ENCODE peak calls at places on chromosomes 11 and 22, in nine cellular contexts. One of them, this sample, is unnamed.

GRCh38 chr11:14185461-14185860 is 173.5 kb downstream of the RRAS2 start:
- DNase-seq in NCI-H774: no peak
- DNase-seq in T-helper 9 cell: no peak
- DNase-seq in upper lobe of right lung: no peak
- DNase-seq in amniotic stem cell: no peak
- DNase-seq in esophagus squamous epithelium: no peak
- DNase-seq in activated T-cell treated with anti-CD3 and anti-CD28 coated beads for 1 hour: no peak
- DNase-seq in CD8-positive, alpha-beta T cell: no peak
- DNase-seq in NCI-H460: no peak
- DNase-seq in this sample: no peak

GRCh38 chr11:44258839-44259420 is 51.0 kb downstream of the ALX4 start:
- DNase-seq in NCI-H774: no peak
- DNase-seq in T-helper 9 cell: no peak
- DNase-seq in upper lobe of right lung: no peak
- DNase-seq in amniotic stem cell: no peak
- DNase-seq in esophagus squamous epithelium: no peak
- DNase-seq in activated T-cell treated with anti-CD3 and anti-CD28 coated beads for 1 hour: no peak
- DNase-seq in CD8-positive, alpha-beta T cell: no peak
- DNase-seq in NCI-H460: no peak
- DNase-seq in this sample: no peak

GRCh38 chr11:116740741-116741140 is 32.0 kb downstream of the BUD13 start:
- DNase-seq in NCI-H774: no peak
- DNase-seq in T-helper 9 cell: no peak
- DNase-seq in upper lobe of right lung: no peak
- DNase-seq in amniotic stem cell: no peak
- DNase-seq in esophagus squamous epithelium: no peak
- DNase-seq in activated T-cell treated with anti-CD3 and anti-CD28 coated beads for 1 hour: no peak
- DNase-seq in CD8-positive, alpha-beta T cell: no peak
- DNase-seq in NCI-H460: no peak
- DNase-seq in this sample: no peak

GRCh38 chr22:27748355-27749168 is 53.0 kb downstream of the MN1 start:
- DNase-seq in NCI-H774: no peak
- DNase-seq in T-helper 9 cell: no peak
- DNase-seq in upper lobe of right lung: peak
- DNase-seq in amniotic stem cell: no peak
- DNase-seq in esophagus squamous epithelium: no peak
- DNase-seq in activated T-cell treated with anti-CD3 and anti-CD28 coated beads for 1 hour: no peak
- DNase-seq in CD8-positive, alpha-beta T cell: no peak
- DNase-seq in NCI-H460: peak
- DNase-seq in this sample: no peak

GRCh38 chr11:117607449-117607848 is 189.6 kb downstream of the DSCAML1 start:
- DNase-seq in NCI-H774: no peak
- DNase-seq in T-helper 9 cell: no peak
- DNase-seq in upper lobe of right lung: no peak
- DNase-seq in amniotic stem cell: no peak
- DNase-seq in esophagus squamous epithelium: no peak
- DNase-seq in activated T-cell treated with anti-CD3 and anti-CD28 coated beads for 1 hour: no peak
- DNase-seq in CD8-positive, alpha-beta T cell: no peak
- DNase-seq in NCI-H460: no peak
- DNase-seq in this sample: no peak

GRCh38 chr11:76597533-76598425 is 72.8 kb downstream of the LRRC32 start:
- DNase-seq in NCI-H774: no peak
- DNase-seq in T-helper 9 cell: no peak
- DNase-seq in upper lobe of right lung: no peak
- DNase-seq in amniotic stem cell: no peak
- DNase-seq in esophagus squamous epithelium: no peak
- DNase-seq in activated T-cell treated with anti-CD3 and anti-CD28 coated beads for 1 hour: no peak
- DNase-seq in CD8-positive, alpha-beta T cell: no peak
- DNase-seq in NCI-H460: no peak
- DNase-seq in this sample: no peak

GRCh38 chr22:44879301-44879680 is 126.9 kb downstream of the ARHGAP8 start:
- DNase-seq in NCI-H774: no peak
- DNase-seq in T-helper 9 cell: no peak
- DNase-seq in upper lobe of right lung: peak
- DNase-seq in amniotic stem cell: no peak
- DNase-seq in esophagus squamous epithelium: no peak
- DNase-seq in activated T-cell treated with anti-CD3 and anti-CD28 coated beads for 1 hour: no peak
- DNase-seq in CD8-positive, alpha-beta T cell: no peak
- DNase-seq in NCI-H460: no peak
- DNase-seq in this sample: no peak

GRCh38 chr11:23789938-23790371 is 706.9 kb upstream of the LUZP2 start:
- DNase-seq in NCI-H774: no peak
- DNase-seq in T-helper 9 cell: no peak
- DNase-seq in upper lobe of right lung: no peak
- DNase-seq in amniotic stem cell: no peak
- DNase-seq in esophagus squamous epithelium: no peak
- DNase-seq in activated T-cell treated with anti-CD3 and anti-CD28 coated beads for 1 hour: no peak
- DNase-seq in CD8-positive, alpha-beta T cell: no peak
- DNase-seq in NCI-H460: no peak
- DNase-seq in this sample: no peak

GRCh38 chr11:48307760-48308386 is 1.9 kb downstream of the OR4S1 start:
- DNase-seq in NCI-H774: peak
- DNase-seq in T-helper 9 cell: peak
- DNase-seq in upper lobe of right lung: no peak
- DNase-seq in amniotic stem cell: no peak
- DNase-seq in esophagus squamous epithelium: no peak
- DNase-seq in activated T-cell treated with anti-CD3 and anti-CD28 coated beads for 1 hour: peak
- DNase-seq in CD8-positive, alpha-beta T cell: peak
- DNase-seq in NCI-H460: peak
- DNase-seq in this sample: peak

This sample was measured in NCI-H2107.